ENCODE peak calls at places on chromosomes 5 and 9, in five cellular contexts. P is CMK; H is amniotic stem cell; Y is NCI-H1930; D is activated gamma-delta T cell treated with anti-CD3 and anti-CD28 coated beads, Interleukin-2, amount 50 U/mL, for 16 hours. G is an unnamed sample.
A peak's percentile ranks its signal among the peaks of the same experiment; 100 is the strongest.

GRCh38 chr5:95801532-95801931 is 21.0 kb downstream of the GLRX start:
- DNase-seq in Y (no peak), P (no peak), H (no peak), D (no peak), G (no peak)

GRCh38 chr5:60586307-60586901 is 113.6 kb downstream of the DEPDC1B start:
- DNase-seq in H (no peak), Y (no peak), P (no peak), D (no peak), G (peak; percentile 29)

GRCh38 chr5:174412374-174412773 is 312.0 kb upstream of the MSX2 start:
- DNase-seq in H (no peak), Y (no peak), D (no peak), P (no peak), G (no peak)

GRCh38 chr9:137295313-137296213 is 6.5 kb downstream of the NRARP start:
- DNase-seq in P (no peak), H (no peak), D (peak; percentile 25), Y (no peak), G (no peak)

GRCh38 chr9:95890594-95890993 is 15.1 kb downstream of the ERCC6L2 start:
- DNase-seq in H (no peak), P (no peak), D (no peak), Y (no peak), G (no peak)

GRCh38 chr9:71302776-71303175 is 181.4 kb upstream of the TRPM3 start:
- DNase-seq in Y (no peak), P (no peak), H (no peak), D (no peak), G (no peak)

GRCh38 chr9:74496819-74497749 is at the start of gene RORB:
- DNase-seq in P (no peak), D (no peak), Y (no peak), H (no peak), G (no peak)

GRCh38 chr9:111516061-111516465 is 8.9 kb upstream of the ZNF483 start:
- DNase-seq in H (no peak), D (no peak), Y (no peak), P (no peak), G (no peak)

GRCh38 chr9:109497193-109498165 is 628 bp downstream of the PTPN3 start:
- DNase-seq in H (no peak), P (no peak), Y (no peak), D (no peak), G (no peak)

GRCh38 chr5:53067641-53068040 is 41.9 kb downstream of the MOCS2 start:
- DNase-seq in P (no peak), Y (no peak), D (no peak), H (no peak), G (no peak)

GRCh38 chr5:172979778-172980177 is 3.8 kb upstream of the ATP6V0E1 start:
- DNase-seq in D (no peak), H (no peak), P (no peak), Y (no peak), G (no peak)

GRCh38 chr5:96315431-96315830 is 117.6 kb downstream of the PCSK1 start:
- DNase-seq in H (no peak), Y (no peak), D (no peak), P (no peak), G (no peak)

GRCh38 chr9:656918-657583 is 184.4 kb upstream of the DMRT1 start:
- DNase-seq in D (no peak), H (no peak), P (no peak), Y (no peak), G (no peak)

G was measured in smooth muscle cell of the brain vasculature.